ENCODE peak calls at places on chromosomes 13 and 19, in seven cellular contexts. One of them, this sample, is unnamed.

GRCh38 chr19:28351761-28352160 is 861.2 kb downstream of the UQCRFS1 start:
- DNase-seq in activated naive CD8-positive, alpha-beta T cell treated with anti-CD3 and anti-CD28 coated beads, Interleukin-2, amount 50 U/mL, for 24 hours: no peak
- DNase-seq in effector memory CD4-positive, alpha-beta T cell: no peak
- DNase-seq in activated naive CD4-positive, alpha-beta T cell treated with anti-CD3 and anti-CD28 coated beads, Interleukin-2, amount 50 U/mL, for 72 hours: no peak
- DNase-seq in GM04504: peak
- DNase-seq in stimulated activated CD4-positive, alpha-beta T cell treated with anti-CD3 and anti-CD28 coated beads, Interleukin-15, amount 100 ng/mL, for 1 hour: no peak
- DNase-seq in brain microvascular endothelial cell: peak
- DNase-seq in this sample: no peak

GRCh38 chr13:106034201-106034600 is 501.3 kb downstream of the EFNB2 start:
- DNase-seq in effector memory CD4-positive, alpha-beta T cell: no peak
- DNase-seq in activated naive CD4-positive, alpha-beta T cell treated with anti-CD3 and anti-CD28 coated beads, Interleukin-2, amount 50 U/mL, for 72 hours: no peak
- DNase-seq in activated naive CD8-positive, alpha-beta T cell treated with anti-CD3 and anti-CD28 coated beads, Interleukin-2, amount 50 U/mL, for 24 hours: no peak
- DNase-seq in stimulated activated CD4-positive, alpha-beta T cell treated with anti-CD3 and anti-CD28 coated beads, Interleukin-15, amount 100 ng/mL, for 1 hour: no peak
- DNase-seq in brain microvascular endothelial cell: no peak
- DNase-seq in GM04504: no peak
- DNase-seq in this sample: peak

GRCh38 chr19:47521473-47522180 is 6.8 kb upstream of the NAPA start:
- DNase-seq in GM04504: no peak
- DNase-seq in activated naive CD4-positive, alpha-beta T cell treated with anti-CD3 and anti-CD28 coated beads, Interleukin-2, amount 50 U/mL, for 72 hours: no peak
- DNase-seq in effector memory CD4-positive, alpha-beta T cell: no peak
- DNase-seq in brain microvascular endothelial cell: no peak
- DNase-seq in stimulated activated CD4-positive, alpha-beta T cell treated with anti-CD3 and anti-CD28 coated beads, Interleukin-15, amount 100 ng/mL, for 1 hour: no peak
- DNase-seq in activated naive CD8-positive, alpha-beta T cell treated with anti-CD3 and anti-CD28 coated beads, Interleukin-2, amount 50 U/mL, for 24 hours: no peak
- DNase-seq in this sample: no peak

GRCh38 chr13:100517135-100517534 is 71.5 kb downstream of the GGACT start:
- DNase-seq in effector memory CD4-positive, alpha-beta T cell: no peak
- DNase-seq in GM04504: no peak
- DNase-seq in brain microvascular endothelial cell: no peak
- DNase-seq in activated naive CD8-positive, alpha-beta T cell treated with anti-CD3 and anti-CD28 coated beads, Interleukin-2, amount 50 U/mL, for 24 hours: no peak
- DNase-seq in activated naive CD4-positive, alpha-beta T cell treated with anti-CD3 and anti-CD28 coated beads, Interleukin-2, amount 50 U/mL, for 72 hours: no peak
- DNase-seq in stimulated activated CD4-positive, alpha-beta T cell treated with anti-CD3 and anti-CD28 coated beads, Interleukin-15, amount 100 ng/mL, for 1 hour: no peak
- DNase-seq in this sample: no peak

GRCh38 chr19:53771133-53771532 is 53.0 kb downstream of the NLRP12 start:
- DNase-seq in stimulated activated CD4-positive, alpha-beta T cell treated with anti-CD3 and anti-CD28 coated beads, Interleukin-15, amount 100 ng/mL, for 1 hour: no peak
- DNase-seq in brain microvascular endothelial cell: no peak
- DNase-seq in GM04504: no peak
- DNase-seq in activated naive CD8-positive, alpha-beta T cell treated with anti-CD3 and anti-CD28 coated beads, Interleukin-2, amount 50 U/mL, for 24 hours: no peak
- DNase-seq in effector memory CD4-positive, alpha-beta T cell: no peak
- DNase-seq in activated naive CD4-positive, alpha-beta T cell treated with anti-CD3 and anti-CD28 coated beads, Interleukin-2, amount 50 U/mL, for 72 hours: no peak
- DNase-seq in this sample: no peak

GRCh38 chr13:80726895-80727294 is 386.0 kb upstream of the SPRY2 start:
- DNase-seq in brain microvascular endothelial cell: no peak
- DNase-seq in GM04504: no peak
- DNase-seq in stimulated activated CD4-positive, alpha-beta T cell treated with anti-CD3 and anti-CD28 coated beads, Interleukin-15, amount 100 ng/mL, for 1 hour: no peak
- DNase-seq in activated naive CD8-positive, alpha-beta T cell treated with anti-CD3 and anti-CD28 coated beads, Interleukin-2, amount 50 U/mL, for 24 hours: no peak
- DNase-seq in activated naive CD4-positive, alpha-beta T cell treated with anti-CD3 and anti-CD28 coated beads, Interleukin-2, amount 50 U/mL, for 72 hours: no peak
- DNase-seq in effector memory CD4-positive, alpha-beta T cell: no peak
- DNase-seq in this sample: no peak

GRCh38 chr19:2186071-2186846 is 22.5 kb downstream of the DOT1L start:
- DNase-seq in activated naive CD8-positive, alpha-beta T cell treated with anti-CD3 and anti-CD28 coated beads, Interleukin-2, amount 50 U/mL, for 24 hours: no peak
- DNase-seq in stimulated activated CD4-positive, alpha-beta T cell treated with anti-CD3 and anti-CD28 coated beads, Interleukin-15, amount 100 ng/mL, for 1 hour: no peak
- DNase-seq in effector memory CD4-positive, alpha-beta T cell: no peak
- DNase-seq in activated naive CD4-positive, alpha-beta T cell treated with anti-CD3 and anti-CD28 coated beads, Interleukin-2, amount 50 U/mL, for 72 hours: no peak
- DNase-seq in brain microvascular endothelial cell: peak
- DNase-seq in GM04504: peak
- DNase-seq in this sample: peak

GRCh38 chr13:38960175-38960574 is 30.5 kb downstream of the STOML3 start:
- DNase-seq in brain microvascular endothelial cell: no peak
- DNase-seq in activated naive CD4-positive, alpha-beta T cell treated with anti-CD3 and anti-CD28 coated beads, Interleukin-2, amount 50 U/mL, for 72 hours: no peak
- DNase-seq in stimulated activated CD4-positive, alpha-beta T cell treated with anti-CD3 and anti-CD28 coated beads, Interleukin-15, amount 100 ng/mL, for 1 hour: no peak
- DNase-seq in activated naive CD8-positive, alpha-beta T cell treated with anti-CD3 and anti-CD28 coated beads, Interleukin-2, amount 50 U/mL, for 24 hours: no peak
- DNase-seq in GM04504: no peak
- DNase-seq in effector memory CD4-positive, alpha-beta T cell: no peak
- DNase-seq in this sample: no peak

GRCh38 chr19:51727349-51727880 is 3.6 kb upstream of the HAS1 start:
- DNase-seq in brain microvascular endothelial cell: peak
- DNase-seq in effector memory CD4-positive, alpha-beta T cell: no peak
- DNase-seq in stimulated activated CD4-positive, alpha-beta T cell treated with anti-CD3 and anti-CD28 coated beads, Interleukin-15, amount 100 ng/mL, for 1 hour: no peak
- DNase-seq in activated naive CD8-positive, alpha-beta T cell treated with anti-CD3 and anti-CD28 coated beads, Interleukin-2, amount 50 U/mL, for 24 hours: no peak
- DNase-seq in GM04504: no peak
- DNase-seq in activated naive CD4-positive, alpha-beta T cell treated with anti-CD3 and anti-CD28 coated beads, Interleukin-2, amount 50 U/mL, for 72 hours: no peak
- DNase-seq in this sample: peak

GRCh38 chr13:103694033-103694432 is 627.8 kb upstream of the SLC10A2 start:
- DNase-seq in effector memory CD4-positive, alpha-beta T cell: no peak
- DNase-seq in GM04504: no peak
- DNase-seq in activated naive CD8-positive, alpha-beta T cell treated with anti-CD3 and anti-CD28 coated beads, Interleukin-2, amount 50 U/mL, for 24 hours: no peak
- DNase-seq in stimulated activated CD4-positive, alpha-beta T cell treated with anti-CD3 and anti-CD28 coated beads, Interleukin-15, amount 100 ng/mL, for 1 hour: no peak
- DNase-seq in brain microvascular endothelial cell: no peak
- DNase-seq in activated naive CD4-positive, alpha-beta T cell treated with anti-CD3 and anti-CD28 coated beads, Interleukin-2, amount 50 U/mL, for 72 hours: no peak
- DNase-seq in this sample: no peak

GRCh38 chr19:58399903-58400637 is 4.6 kb downstream of the RNF225 start:
- DNase-seq in brain microvascular endothelial cell: no peak
- DNase-seq in effector memory CD4-positive, alpha-beta T cell: no peak
- DNase-seq in stimulated activated CD4-positive, alpha-beta T cell treated with anti-CD3 and anti-CD28 coated beads, Interleukin-15, amount 100 ng/mL, for 1 hour: no peak
- DNase-seq in activated naive CD8-positive, alpha-beta T cell treated with anti-CD3 and anti-CD28 coated beads, Interleukin-2, amount 50 U/mL, for 24 hours: peak
- DNase-seq in GM04504: no peak
- DNase-seq in activated naive CD4-positive, alpha-beta T cell treated with anti-CD3 and anti-CD28 coated beads, Interleukin-2, amount 50 U/mL, for 72 hours: no peak
- DNase-seq in this sample: no peak

GRCh38 chr13:60397693-60398437 is 845 bp downstream of the TDRD3 start:
- DNase-seq in brain microvascular endothelial cell: peak
- DNase-seq in activated naive CD4-positive, alpha-beta T cell treated with anti-CD3 and anti-CD28 coated beads, Interleukin-2, amount 50 U/mL, for 72 hours: peak
- DNase-seq in GM04504: peak
- DNase-seq in activated naive CD8-positive, alpha-beta T cell treated with anti-CD3 and anti-CD28 coated beads, Interleukin-2, amount 50 U/mL, for 24 hours: peak
- DNase-seq in effector memory CD4-positive, alpha-beta T cell: peak
- DNase-seq in stimulated activated CD4-positive, alpha-beta T cell treated with anti-CD3 and anti-CD28 coated beads, Interleukin-15, amount 100 ng/mL, for 1 hour: peak
- DNase-seq in this sample: peak

GRCh38 chr13:51760592-51760991 is 43.4 kb downstream of the DHRS12 start:
- DNase-seq in GM04504: no peak
- DNase-seq in effector memory CD4-positive, alpha-beta T cell: no peak
- DNase-seq in stimulated activated CD4-positive, alpha-beta T cell treated with anti-CD3 and anti-CD28 coated beads, Interleukin-15, amount 100 ng/mL, for 1 hour: no peak
- DNase-seq in activated naive CD8-positive, alpha-beta T cell treated with anti-CD3 and anti-CD28 coated beads, Interleukin-2, amount 50 U/mL, for 24 hours: no peak
- DNase-seq in activated naive CD4-positive, alpha-beta T cell treated with anti-CD3 and anti-CD28 coated beads, Interleukin-2, amount 50 U/mL, for 72 hours: no peak
- DNase-seq in brain microvascular endothelial cell: no peak
- DNase-seq in this sample: no peak

GRCh38 chr13:33116321-33117010 is 100.2 kb downstream of the KL start:
- DNase-seq in effector memory CD4-positive, alpha-beta T cell: no peak
- DNase-seq in stimulated activated CD4-positive, alpha-beta T cell treated with anti-CD3 and anti-CD28 coated beads, Interleukin-15, amount 100 ng/mL, for 1 hour: no peak
- DNase-seq in activated naive CD4-positive, alpha-beta T cell treated with anti-CD3 and anti-CD28 coated beads, Interleukin-2, amount 50 U/mL, for 72 hours: no peak
- DNase-seq in brain microvascular endothelial cell: no peak
- DNase-seq in activated naive CD8-positive, alpha-beta T cell treated with anti-CD3 and anti-CD28 coated beads, Interleukin-2, amount 50 U/mL, for 24 hours: no peak
- DNase-seq in GM04504: no peak
- DNase-seq in this sample: no peak

GRCh38 chr19:15195381-15195964 is 5.3 kb downstream of the NOTCH3 start:
- DNase-seq in activated naive CD8-positive, alpha-beta T cell treated with anti-CD3 and anti-CD28 coated beads, Interleukin-2, amount 50 U/mL, for 24 hours: peak
- DNase-seq in effector memory CD4-positive, alpha-beta T cell: no peak
- DNase-seq in GM04504: no peak
- DNase-seq in brain microvascular endothelial cell: peak
- DNase-seq in activated naive CD4-positive, alpha-beta T cell treated with anti-CD3 and anti-CD28 coated beads, Interleukin-2, amount 50 U/mL, for 72 hours: no peak
- DNase-seq in stimulated activated CD4-positive, alpha-beta T cell treated with anti-CD3 and anti-CD28 coated beads, Interleukin-15, amount 100 ng/mL, for 1 hour: no peak
- DNase-seq in this sample: peak

GRCh38 chr13:76852991-76853390 is 33.2 kb downstream of the KCTD12 start:
- DNase-seq in GM04504: no peak
- DNase-seq in stimulated activated CD4-positive, alpha-beta T cell treated with anti-CD3 and anti-CD28 coated beads, Interleukin-15, amount 100 ng/mL, for 1 hour: no peak
- DNase-seq in activated naive CD4-positive, alpha-beta T cell treated with anti-CD3 and anti-CD28 coated beads, Interleukin-2, amount 50 U/mL, for 72 hours: no peak
- DNase-seq in effector memory CD4-positive, alpha-beta T cell: no peak
- DNase-seq in brain microvascular endothelial cell: peak
- DNase-seq in activated naive CD8-positive, alpha-beta T cell treated with anti-CD3 and anti-CD28 coated beads, Interleukin-2, amount 50 U/mL, for 24 hours: no peak
- DNase-seq in this sample: peak

This sample was measured in cardiac fibroblast.